ENCODE peak calls at places on chromosomes 16 and 17, in five cellular contexts. G, B, A, Y and E are unnamed samples.

GRCh38 chr16:67456383-67457140 is 24.4 kb downstream of the ATP6V0D1 start:
- DNase-seq in G (peak; percentile 81), B (peak; percentile 41), A (no peak), Y (peak; percentile 84), E (peak; percentile 79)

GRCh38 chr16:30052671-30053372 is 12.7 kb upstream of the ALDOA start:
- DNase-seq in G (peak; percentile 93), B (peak; percentile 67), A (peak; percentile 83), Y (peak; percentile 94), E (peak; percentile 95)

GRCh38 chr16:49637933-49638695 is 217.8 kb downstream of the ZNF423 start:
- DNase-seq in G (no peak), B (no peak), A (no peak), Y (no peak), E (no peak)

GRCh38 chr16:48592839-48593429 is 17.0 kb downstream of the N4BP1 start:
- DNase-seq in G (no peak), B (no peak), A (no peak), Y (no peak), E (no peak)

GRCh38 chr17:58667934-58668597 is 23.8 kb downstream of the TEX14 start:
- DNase-seq in G (no peak), B (no peak), A (peak; percentile 82), Y (no peak), E (no peak)

GRCh38 chr16:49833796-49834195 is 22.1 kb downstream of the ZNF423 start:
- DNase-seq in G (no peak), B (no peak), A (no peak), Y (peak; percentile 61), E (no peak)

GRCh38 chr16:75379339-75379738 is 54.0 kb downstream of the CFDP1 start:
- DNase-seq in G (no peak), B (no peak), A (no peak), Y (no peak), E (no peak)

GRCh38 chr17:75557852-75558665 is 29.5 kb upstream of the MYO15B start:
- DNase-seq in G (no peak), B (no peak), A (no peak), Y (no peak), E (no peak)

GRCh38 chr16:47054306-47054705 is 80.8 kb upstream of the DNAJA2 start:
- DNase-seq in G (no peak), B (no peak), A (no peak), Y (no peak), E (no peak)

GRCh38 chr17:64400644-64401043 is 10.0 kb upstream of the PECAM1 start:
- DNase-seq in G (no peak), B (no peak), A (no peak), Y (no peak), E (no peak)

GRCh38 chr17:57407287-57408063 is 151.2 kb downstream of the MSI2 start:
- DNase-seq in G (no peak), B (no peak), A (peak; percentile 94), Y (no peak), E (no peak)

GRCh38 chr17:4533522-4534502 is 21.4 kb downstream of the MYBBP1A start:
- DNase-seq in G (no peak), B (no peak), A (peak; percentile 48), Y (peak; percentile 26), E (no peak)

GRCh38 chr17:40458001-40458791 is 14.9 kb downstream of the IGFBP4 start:
- DNase-seq in G (peak; percentile 63), B (no peak), A (no peak), Y (no peak), E (no peak)

GRCh38 chr16:48565752-48566151 is 44.2 kb downstream of the N4BP1 start:
- DNase-seq in G (no peak), B (no peak), A (no peak), Y (no peak), E (no peak)

GRCh38 chr16:67228034-67228785 is 1.3 kb downstream of the TMEM208 start:
- DNase-seq in G (no peak), B (no peak), A (no peak), Y (no peak), E (no peak)

GRCh38 chr17:66952031-66952524 is 12.4 kb upstream of the CACNG4 start:
- DNase-seq in G (peak; percentile 19), B (no peak), A (peak; percentile 100), Y (no peak), E (no peak)

GRCh38 chr16:14301150-14302030 is 230.3 kb downstream of the MRTFB start:
- DNase-seq in G (peak; percentile 42), B (no peak), A (peak; percentile 73), Y (peak; percentile 44), E (no peak)

GRCh38 chr16:6863135-6863534 is 469.5 kb upstream of the RBFOX1 start:
- DNase-seq in G (no peak), B (no peak), A (no peak), Y (no peak), E (no peak)

GRCh38 chr16:27475561-27475960 is 73.6 kb downstream of the IL21R start:
- DNase-seq in G (no peak), B (no peak), A (no peak), Y (no peak), E (no peak)

GRCh38 chr16:11634307-11634706 is 33.9 kb upstream of the SNN start:
- DNase-seq in G (no peak), B (no peak), A (no peak), Y (no peak), E (no peak)

GRCh38 chr16:49526966-49527365 is 153.4 kb downstream of the C16orf78 start:
- DNase-seq in G (no peak), B (no peak), A (no peak), Y (no peak), E (no peak)

DNA sequence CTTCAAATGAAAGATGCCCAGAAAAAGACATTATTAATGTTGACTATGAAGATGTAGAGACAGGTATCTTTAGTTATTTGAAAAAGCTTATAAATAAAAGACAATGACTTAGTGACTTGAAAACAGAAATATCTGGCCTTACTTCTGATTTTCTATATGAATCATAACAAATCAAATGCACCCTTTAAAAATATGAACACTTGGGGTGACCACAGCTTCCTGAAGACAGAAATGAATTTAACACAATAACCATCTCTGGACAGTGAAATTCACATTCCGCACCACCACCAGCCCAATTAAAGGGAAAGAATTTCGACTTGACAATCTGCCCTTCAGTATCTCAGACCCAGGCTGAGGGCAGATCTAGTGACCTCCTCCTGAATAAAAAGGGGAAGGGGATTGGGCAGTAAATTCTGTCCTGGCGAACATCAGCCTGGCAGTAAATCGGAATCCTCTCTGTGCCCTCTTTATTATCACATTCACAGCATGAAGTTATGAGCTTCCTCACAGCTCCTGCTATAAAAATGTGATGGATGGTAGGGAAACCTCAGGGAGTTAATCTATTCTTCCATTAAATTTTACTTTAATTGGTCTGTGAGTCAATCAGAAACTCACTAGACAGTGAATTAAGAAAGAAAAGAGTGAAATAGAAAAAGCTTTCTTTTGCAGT is 131.5 kb downstream of the SNX11 start:
- DNase-seq in G (no peak), B (no peak), A (no peak), Y (no peak), E (no peak)
- H3K4me1 ChIP-seq in G (no peaks in the 10 kb centered on the region), B (peaks cover 8% of the 10 kb centered on the region), A (peaks cover 82% of the 10 kb centered on the region), Y (no peaks in the 10 kb centered on the region), E (peaks cover 26% of the 10 kb centered on the region)

GRCh38 chr17:73952498-73953205 is 250.8 kb upstream of the RPL38 start:
- DNase-seq in G (no peak), B (no peak), A (no peak), Y (no peak), E (no peak)
- H3K4me1 ChIP-seq in G (no peaks in the 10 kb centered on the region), B (no peaks in the 10 kb centered on the region), A (no peaks in the 10 kb centered on the region), Y (no peaks in the 10 kb centered on the region), E (no peaks in the 10 kb centered on the region)

GRCh38 chr16:89562027-89562599 is 1.6 kb downstream of the RPL13 start:
- DNase-seq in G (no peak), B (no peak), A (peak; percentile 75), Y (no peak), E (no peak)
- H3K4me1 ChIP-seq in G (no peaks in the 10 kb centered on the region), B (peaks cover 24% of the 10 kb centered on the region), A (peaks cover 56% of the 10 kb centered on the region), Y (peaks cover 55% of the 10 kb centered on the region), E (peaks cover 52% of the 10 kb centered on the region)

GRCh38 chr17:80247561-80247960 is 13.1 kb upstream of the RNF213 start:
- DNase-seq in G (no peak), B (no peak), A (no peak), Y (no peak), E (no peak)

GRCh38 chr17:80248001-80248893 is 12.4 kb upstream of the RNF213 start:
- DNase-seq in G (no peak), B (no peak), A (no peak), Y (no peak), E (no peak)

GRCh38 chr17:80246726-80247125 is 13.9 kb upstream of the RNF213 start:
- DNase-seq in G (no peak), B (no peak), A (no peak), Y (no peak), E (no peak)

GRCh38 chr17:80246266-80246681 is 14.4 kb upstream of the RNF213 start:
- DNase-seq in G (no peak), B (no peak), A (no peak), Y (no peak), E (no peak)

DNA sequence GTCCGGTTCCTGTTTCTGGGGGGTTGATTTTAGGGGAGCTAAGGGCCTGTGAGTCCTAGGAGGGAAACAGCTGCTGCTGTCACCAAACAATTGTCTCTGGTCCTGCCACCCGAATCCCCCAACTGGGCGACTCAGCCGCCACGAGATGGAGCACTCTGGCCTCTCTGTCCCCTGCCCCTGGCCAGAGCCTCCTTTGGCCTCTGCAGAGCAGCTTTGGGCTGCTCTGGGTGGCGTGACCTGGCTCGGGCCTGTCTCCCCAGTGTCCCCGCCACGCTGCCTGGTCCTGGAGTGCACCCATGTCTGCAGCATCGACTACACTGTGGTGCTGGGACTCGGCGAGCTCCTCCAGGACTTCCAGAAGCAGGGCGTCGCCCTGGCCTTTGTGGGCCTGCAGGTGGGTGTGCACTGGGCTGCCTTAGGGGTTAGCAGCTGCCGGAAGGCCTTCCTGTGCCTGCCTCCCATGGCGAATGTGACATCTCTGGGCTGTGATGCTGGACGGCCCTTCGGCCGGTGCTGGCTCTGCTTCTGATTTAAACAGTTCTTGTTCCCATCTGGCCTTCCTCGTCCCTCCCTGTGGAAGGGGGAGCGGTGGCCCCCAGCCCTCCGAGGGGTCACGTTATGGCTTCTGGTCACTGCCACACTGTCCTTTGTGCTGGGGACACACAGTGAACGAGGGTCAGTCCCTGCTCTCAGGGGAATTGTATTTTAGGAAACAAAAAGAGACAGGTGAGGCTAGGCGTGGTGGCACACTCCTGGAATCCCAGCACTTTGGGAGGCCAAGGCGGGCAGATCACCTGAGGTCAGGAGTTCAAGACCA is 11.6 kb upstream of the RNF213 start:
- DNase-seq in G (no peak), B (no peak), A (no peak), Y (no peak), E (no peak)
- H3K4me1 ChIP-seq in G (no peaks in the 10 kb centered on the region), B (no peaks in the 10 kb centered on the region), A (peaks cover 10% of the 10 kb centered on the region), Y (peaks cover 2% of the 10 kb centered on the region), E (no peaks in the 10 kb centered on the region)

GRCh38 chr16:53476867-53477266 is 26.1 kb downstream of the AKTIP start:
- DNase-seq in G (no peak), B (no peak), A (no peak), Y (no peak), E (no peak)
- H3K4me1 ChIP-seq in G (no peaks in the 10 kb centered on the region), B (no peaks in the 10 kb centered on the region), A (no peaks in the 10 kb centered on the region), Y (no peaks in the 10 kb centered on the region), E (no peaks in the 10 kb centered on the region)

GRCh38 chr16:20430948-20431347 is 20.4 kb upstream of the ACSM2A start:
- DNase-seq in G (no peak), B (no peak), A (no peak), Y (no peak), E (no peak)
- H3K4me1 ChIP-seq in G (no peaks in the 10 kb centered on the region), B (no peaks in the 10 kb centered on the region), A (no peaks in the 10 kb centered on the region), Y (no peaks in the 10 kb centered on the region), E (no peaks in the 10 kb centered on the region)